ENCODE peak calls at places on chromosomes 5 and 9, in eight cellular contexts. A, I, N, J, T, E, M and V are unnamed samples.

GRCh38 chr5:111649516-111649915 is 107.5 kb downstream of the NREP start:
- DNase-seq in A (no peak), I (no peak), N (no peak), J (no peak), T (no peak), E (no peak), M (no peak), V (no peak)

GRCh38 chr5:162488077-162488476 is 420.5 kb downstream of the GABRG2 start:
- DNase-seq in A (no peak), I (no peak), N (peak), J (no peak), T (no peak), E (no peak), M (no peak), V (peak)

GRCh38 chr5:149794338-149795023 is 64.4 kb downstream of the PPARGC1B start:
- DNase-seq in A (no peak), I (no peak), N (no peak), J (no peak), T (no peak), E (no peak), M (no peak), V (no peak)

GRCh38 chr9:73132034-73132776 is 19.5 kb upstream of the ANXA1 start:
- DNase-seq in A (peak), I (peak), N (peak), J (no peak), T (peak), E (peak), M (peak), V (peak)

GRCh38 chr5:43571237-43571636 is 14.4 kb upstream of the PAIP1 start:
- DNase-seq in A (no peak), I (no peak), N (no peak), J (no peak), T (no peak), E (peak), M (no peak), V (no peak)

GRCh38 chr5:40490464-40491083 is 189.1 kb upstream of the PTGER4 start:
- DNase-seq in A (no peak), I (no peak), N (no peak), J (no peak), T (no peak), E (no peak), M (no peak), V (no peak)

GRCh38 chr5:110812639-110813038 is 73.8 kb downstream of the SLC25A46 start:
- DNase-seq in A (no peak), I (no peak), N (no peak), J (no peak), T (no peak), E (no peak), M (no peak), V (no peak)

GRCh38 chr9:110114086-110114887 is 93.7 kb downstream of the C9orf152 start:
- DNase-seq in A (no peak), I (peak), N (peak), J (no peak), T (no peak), E (peak), M (no peak), V (no peak)

GRCh38 chr5:56814361-56814962 is 887 bp upstream of the MAP3K1 start:
- DNase-seq in A (peak), I (no peak), N (no peak), J (no peak), T (peak), E (no peak), M (no peak), V (no peak)

GRCh38 chr5:179700401-179700918 is 1.7 kb downstream of the CANX start:
- DNase-seq in A (peak), I (peak), N (peak), J (no peak), T (no peak), E (peak), M (no peak), V (no peak)
- H3K4me3 ChIP-seq in A (peak), I (peak), N (peak), J (peak), T (peak), E (peak), M (peak), V (peak)

GRCh38 chr9:120875954-120876841 is 790 bp downstream of the PHF19 start:
- DNase-seq in A (peak), I (peak), N (peak), J (peak), T (peak), E (peak), M (peak), V (peak)
- TF ChIP-seq CTCF in A (no peak), I (no peak), N (no peak), J (peak), T (peak), E (peak), M (no peak), V (peak)

GRCh38 chr5:14256756-14257393 is 113.7 kb downstream of the TRIO start:
- DNase-seq in A (no peak), I (no peak), N (no peak), J (no peak), T (no peak), E (no peak), M (no peak), V (no peak)
- H3K4me3 ChIP-seq in A (no peak), I (no peak), N (no peak), J (no peak), T (no peak), E (no peak), M (no peak), V (no peak)

DNA sequence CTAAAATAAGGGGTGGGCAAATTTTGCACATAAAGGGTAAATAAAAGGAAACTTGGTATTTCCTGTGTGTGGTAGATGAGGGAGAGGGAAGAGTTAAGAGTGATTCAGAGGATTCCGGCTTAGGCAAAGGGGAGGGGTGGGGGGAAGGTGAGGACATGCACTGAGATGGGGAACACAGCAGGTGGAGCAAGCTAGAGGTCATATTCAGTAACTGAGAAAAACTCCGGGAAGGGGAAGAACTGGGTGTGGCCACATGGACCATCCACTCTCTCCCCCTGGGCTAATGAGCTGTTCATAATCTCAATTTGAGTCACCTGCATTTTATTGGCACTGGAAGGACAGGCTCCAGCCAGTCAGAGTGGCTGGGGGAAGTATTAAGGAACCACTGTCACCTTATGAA is 45.1 kb upstream of the UGCG start:
- DNase-seq in A (peak), I (peak), N (peak), J (no peak), T (no peak), E (no peak), M (no peak), V (no peak)
- TF ChIP-seq CTCF in A (no peak), I (no peak), N (no peak), J (no peak), T (no peak), E (no peak), M (no peak), V (no peak)

DNA sequence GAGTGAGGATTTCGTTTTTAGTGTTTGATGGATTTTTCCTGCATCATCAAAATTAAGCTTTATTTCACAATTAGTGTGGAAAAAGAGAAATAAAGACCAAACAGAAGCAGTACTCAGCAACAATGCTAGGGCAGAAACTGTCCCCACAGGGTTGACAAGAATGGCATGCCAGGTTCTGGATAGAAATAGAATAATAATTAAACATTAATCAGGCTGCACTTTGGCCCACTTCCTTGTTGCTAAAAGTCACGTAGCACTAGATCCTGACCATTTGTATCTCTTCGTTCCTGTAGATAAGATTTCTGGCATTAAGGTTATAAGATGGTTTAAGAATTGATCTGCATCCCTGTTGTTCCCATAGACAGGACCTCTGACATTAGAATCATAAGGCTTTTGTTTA is 34.5 kb downstream of the DIRAS2 start:
- DNase-seq in A (peak), I (no peak), N (no peak), J (no peak), T (no peak), E (no peak), M (no peak), V (no peak)
- H3K4me3 ChIP-seq in A (no peak), I (no peak), N (no peak), J (no peak), T (no peak), E (no peak), M (no peak), V (no peak)

GRCh38 chr5:108484035-108484434 is 102.1 kb upstream of the FBXL17 start:
- DNase-seq in A (no peak), I (no peak), N (no peak), J (no peak), T (no peak), E (no peak), M (no peak), V (no peak)

DNA sequence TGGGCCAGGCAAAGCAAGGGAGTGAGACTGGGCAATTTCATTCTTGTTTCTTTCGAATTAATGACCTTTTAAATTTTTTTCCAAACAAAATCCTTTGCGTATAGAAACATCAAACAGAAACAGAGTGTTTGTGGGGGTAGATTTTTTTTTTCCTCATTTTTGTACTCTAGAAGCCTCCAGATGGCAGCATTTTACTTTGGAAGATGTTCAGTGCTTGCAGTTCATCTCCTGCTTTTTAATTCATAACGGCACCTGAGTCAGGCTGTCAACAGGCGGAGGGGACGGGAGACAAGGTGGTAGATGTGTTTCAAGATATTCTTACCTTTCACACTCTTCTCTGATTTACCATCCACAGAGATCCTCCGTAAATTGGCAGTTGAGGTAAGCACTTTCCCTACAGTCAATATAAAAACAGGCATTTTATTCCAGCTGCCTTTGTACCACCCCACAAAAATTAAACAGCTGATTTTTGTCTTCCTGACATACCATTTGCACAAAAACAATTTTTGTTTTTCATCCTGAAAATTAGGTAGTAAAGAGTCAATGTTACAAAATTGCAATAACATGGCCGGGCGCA is 99.5 kb upstream of the FBXL17 start:
- DNase-seq in A (no peak), I (peak), N (peak), J (no peak), T (peak), E (peak), M (no peak), V (peak)
- TF ChIP-seq CTCF in A (no peak), I (peak), N (peak), J (peak), T (peak), E (peak), M (peak), V (peak)

GRCh38 chr9:92043002-92043401 is 72.2 kb downstream of the SPTLC1 start:
- DNase-seq in A (no peak), I (no peak), N (no peak), J (no peak), T (no peak), E (no peak), M (no peak), V (no peak)
- H3K4me3 ChIP-seq in A (no peak), I (no peak), N (no peak), J (no peak), T (no peak), E (no peak), M (no peak), V (no peak)

DNA sequence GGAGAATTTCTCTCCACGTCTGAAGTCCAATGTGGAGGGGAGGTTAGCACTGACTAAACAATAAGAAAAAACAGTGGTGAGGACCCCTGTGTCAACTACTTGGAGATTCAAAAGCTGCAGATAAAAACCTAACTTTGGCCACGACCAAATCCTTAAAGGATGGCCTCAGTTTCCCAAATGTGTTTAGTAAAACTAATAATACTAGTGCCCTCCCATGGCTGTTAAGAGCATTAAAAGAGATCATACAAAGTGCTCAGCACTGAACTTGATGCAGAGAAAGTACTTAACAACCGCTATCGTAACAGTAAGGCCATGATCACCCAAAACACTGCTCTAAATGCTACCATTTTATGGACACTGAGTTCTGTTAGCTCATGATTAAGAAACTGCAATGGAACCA is 288.4 kb downstream of the EBF1 start:
- DNase-seq in A (no peak), I (no peak), N (no peak), J (no peak), T (no peak), E (no peak), M (no peak), V (no peak)
- TF ChIP-seq CTCF in A (no peak), I (no peak), N (no peak), J (no peak), T (no peak), E (no peak), M (no peak), V (no peak)

GRCh38 chr5:100852988-100853449 is 50.1 kb downstream of the ST8SIA4 start:
- DNase-seq in A (no peak), I (no peak), N (no peak), J (no peak), T (no peak), E (no peak), M (no peak), V (no peak)

GRCh38 chr5:100855295-100855694 is 47.8 kb downstream of the ST8SIA4 start:
- DNase-seq in A (no peak), I (no peak), N (no peak), J (no peak), T (no peak), E (no peak), M (no peak), V (no peak)

GRCh38 chr5:100854594-100854993 is 48.5 kb downstream of the ST8SIA4 start:
- DNase-seq in A (no peak), I (no peak), N (no peak), J (no peak), T (no peak), E (no peak), M (no peak), V (no peak)

GRCh38 chr5:100852051-100852450 is 51.0 kb downstream of the ST8SIA4 start:
- DNase-seq in A (no peak), I (no peak), N (no peak), J (no peak), T (no peak), E (no peak), M (no peak), V (no peak)

DNA sequence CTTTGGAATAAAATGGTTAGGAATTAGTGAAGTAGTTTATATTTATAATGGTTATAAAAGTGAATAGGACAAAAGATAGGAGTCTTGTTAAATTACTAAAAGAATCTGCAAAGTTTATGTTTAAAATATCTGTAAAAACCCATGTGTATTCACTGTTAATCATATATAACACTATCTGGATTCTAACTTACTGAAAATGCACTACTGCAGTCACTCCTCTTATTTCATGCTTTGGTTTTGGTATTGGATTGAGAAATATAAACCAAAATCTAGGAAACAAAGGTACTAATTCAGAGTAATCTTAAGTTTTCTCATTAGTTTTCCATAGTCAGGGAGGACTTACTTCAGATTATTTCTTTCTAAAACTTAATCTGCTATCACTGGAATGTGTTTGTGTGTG is 49.5 kb downstream of the ST8SIA4 start:
- DNase-seq in A (no peak), I (no peak), N (no peak), J (no peak), T (no peak), E (no peak), M (no peak), V (no peak)
- H3K4me3 ChIP-seq in A (no peak), I (no peak), N (no peak), J (no peak), T (no peak), E (no peak), M (no peak), V (no peak)

DNA sequence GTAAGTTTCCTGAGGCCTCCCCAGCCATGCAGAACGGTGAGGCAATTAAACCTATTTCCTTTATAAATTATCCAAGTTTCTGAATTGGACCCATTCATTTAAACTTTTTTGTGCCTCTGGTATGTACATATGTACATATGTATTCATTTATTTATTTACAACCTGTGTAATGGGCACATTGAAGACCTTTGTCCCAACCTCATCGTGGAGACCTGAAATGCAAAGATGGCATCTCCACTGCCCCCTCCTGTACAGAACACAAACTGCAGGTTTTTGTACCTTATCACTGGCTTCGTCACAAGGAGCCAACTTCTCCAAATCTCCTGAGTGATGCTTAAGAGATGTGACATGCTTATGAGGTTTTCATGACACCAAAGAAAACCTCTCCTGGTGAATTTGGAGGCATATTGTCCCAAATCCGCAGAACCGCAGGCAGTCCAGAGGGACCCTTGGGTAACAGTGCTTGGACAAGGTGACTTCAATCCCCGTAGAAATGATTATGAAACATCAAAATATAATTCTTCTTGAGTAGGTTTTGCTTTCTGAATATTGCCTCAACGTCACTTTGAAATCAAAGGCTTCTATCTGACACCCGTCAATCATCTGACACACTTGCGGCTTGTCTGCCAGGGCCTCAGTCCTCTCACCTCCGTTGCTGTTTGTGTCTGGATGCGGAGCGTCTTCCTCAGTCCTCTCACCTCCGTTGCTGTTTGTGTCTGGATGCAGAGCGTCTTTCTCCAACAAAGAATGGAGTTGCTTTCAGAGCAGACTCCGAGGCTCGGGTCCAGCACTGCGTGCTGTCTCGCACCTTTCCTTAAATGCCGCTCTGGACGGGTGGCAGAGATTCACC is 135.0 kb upstream of the IRX4 start:
- DNase-seq in A (peak), I (no peak), N (peak), J (no peak), T (peak), E (peak), M (no peak), V (peak)
- TF ChIP-seq CTCF in A (peak), I (peak), N (peak), J (peak), T (peak), E (peak), M (no peak), V (peak)